ENCODE peak calls at places on chromosomes 16 and 17, in four cellular contexts. J is fibroblast of the aortic adventitia; U is stimulated activated naive CD4-positive, alpha-beta T cell treated with Interleukin-2 at 50 U/mL for 16 hours; G is EL. M is an unnamed sample.

GRCh38 chr16:70476272-70477020 is 22.1 kb downstream of the FCSK start:
- DNase-seq in J (peak; percentile 67), U (peak; percentile 40), G (peak; percentile 83), M (no peak)

GRCh38 chr17:1545618-1546017 is 17.0 kb downstream of the PITPNA start:
- DNase-seq in G (no peak), U (no peak), J (no peak), M (no peak)

GRCh38 chr17:81035389-81036127 is 607 bp downstream of the BAIAP2 start:
- DNase-seq in G (peak; percentile 28), U (no peak), J (peak; percentile 50), M (no peak)

GRCh38 chr17:20098314-20098713 is 89.2 kb downstream of the SPECC1 start:
- DNase-seq in J (no peak), U (no peak), G (no peak), M (no peak)

GRCh38 chr16:5505093-5505887 is 407.7 kb upstream of the EEF2KMT start:
- DNase-seq in U (no peak), G (no peak), J (no peak), M (no peak)

GRCh38 chr16:87465306-87465705 is 27.5 kb downstream of the ZCCHC14 start:
- DNase-seq in U (no peak), J (peak; percentile 93), G (peak; percentile 77), M (no peak)

GRCh38 chr17:30091771-30092170 is 24.8 kb upstream of the NSRP1 start:
- DNase-seq in U (no peak), J (peak; percentile 91), G (peak; percentile 93), M (no peak)

GRCh38 chr17:27578718-27579085 is 52.3 kb upstream of the LGALS9 start:
- DNase-seq in U (peak; percentile 17), J (peak; percentile 37), G (peak; percentile 27), M (no peak)

GRCh38 chr16:28058839-28059589 is 4.5 kb downstream of the GSG1L start:
- DNase-seq in J (no peak), U (no peak), G (no peak), M (no peak)

GRCh38 chr16:27460663-27461482 is 58.9 kb downstream of the IL21R start:
- DNase-seq in U (no peak), G (no peak), J (peak; percentile 21), M (no peak)

GRCh38 chr16:27980919-27981670 is 82.4 kb downstream of the GSG1L start:
- DNase-seq in G (no peak), U (no peak), J (no peak), M (no peak)

GRCh38 chr17:48358203-48358602 is 71.8 kb downstream of the SKAP1 start:
- DNase-seq in G (no peak), J (no peak), U (no peak), M (no peak)

GRCh38 chr16:54630284-54630967 is 300.2 kb upstream of the IRX5 start:
- DNase-seq in J (peak; percentile 79), U (no peak), G (peak; percentile 28), M (no peak)

GRCh38 chr17:57603541-57603940 is 141.6 kb downstream of the CCDC182 start:
- DNase-seq in G (no peak), J (no peak), U (no peak), M (no peak)

GRCh38 chr16:10949424-10949970 is 5.1 kb downstream of the CLEC16A start:
- DNase-seq in J (peak; percentile 27), G (peak; percentile 79), U (peak; percentile 11), M (no peak)

GRCh38 chr16:24332178-24332577 is 76.0 kb downstream of the CACNG3 start:
- DNase-seq in J (no peak), G (no peak), U (no peak), M (no peak)

GRCh38 chr17:6868579-6868978 is 37.0 kb upstream of the TEKT1 start:
- DNase-seq in J (no peak), G (no peak), U (no peak), M (no peak)

GRCh38 chr16:17377360-17378324 is 93.1 kb downstream of the XYLT1 start:
- DNase-seq in J (peak; percentile 76), U (no peak), G (no peak), M (no peak)

GRCh38 chr17:39225308-39225973 is at the start of gene STAC2:
- DNase-seq in U (no peak), G (no peak), J (no peak), M (no peak)

GRCh38 chr16:30805370-30806169 is 18.6 kb upstream of the ZNF629 start:
- DNase-seq in G (peak; percentile 81), U (peak; percentile 36), J (peak; percentile 80), M (peak; percentile 53)

GRCh38 chr17:50634123-50634914 is at the start of gene ABCC3:
- DNase-seq in G (peak; percentile 54), U (no peak), J (peak; percentile 38), M (no peak)

GRCh38 chr17:57577751-57578607 is 167.1 kb downstream of the CCDC182 start:
- DNase-seq in G (peak; percentile 36), J (peak; percentile 74), U (no peak), M (no peak)

GRCh38 chr17:74259667-74260524 is 14.1 kb upstream of the DNAI2 start:
- DNase-seq in G (no peak), J (no peak), U (no peak), M (no peak)

GRCh38 chr16:1283996-1284592 is 25.3 kb upstream of the UBE2I start:
- DNase-seq in J (no peak), G (no peak), U (no peak), M (no peak)

GRCh38 chr17:44760474-44761308 is 1.9 kb downstream of the ADAM11 start:
- DNase-seq in G (no peak), J (no peak), U (no peak), M (no peak)

GRCh38 chr16:51818342-51818944 is 667.4 kb upstream of the SALL1 start:
- DNase-seq in G (peak; percentile 37), U (no peak), J (peak; percentile 74), M (no peak)

GRCh38 chr16:54140788-54141136 is 145.8 kb downstream of the IRX3 start:
- DNase-seq in U (no peak), J (no peak), G (no peak), M (no peak)

GRCh38 chr17:30550512-30551273 is 73.5 kb downstream of the GOSR1 start:
- DNase-seq in J (peak; percentile 18), G (peak; percentile 67), U (no peak), M (no peak)

GRCh38 chr16:80509872-80510271 is 30.9 kb upstream of the DYNLRB2 start:
- DNase-seq in U (no peak), G (no peak), J (no peak), M (no peak)

GRCh38 chr16:50547340-50547865 is 793 bp upstream of the NKD1 start:
- DNase-seq in U (peak; percentile 64), G (peak; percentile 6), J (no peak), M (peak; percentile 88)

GRCh38 chr16:24568392-24568791 is 29.0 kb downstream of the RBBP6 start:
- DNase-seq in G (peak; percentile 17), J (peak; percentile 46), U (no peak), M (no peak)

GRCh38 chr16:27676807-27677206 is 126.9 kb downstream of the KATNIP start:
- DNase-seq in G (peak; percentile 24), U (no peak), J (peak; percentile 44), M (no peak)

GRCh38 chr17:81289627-81290026 is 5.5 kb downstream of the SLC38A10 start:
- DNase-seq in J (no peak), U (no peak), G (no peak), M (no peak)

GRCh38 chr17:38403491-38403890 is 24.8 kb upstream of the ARHGAP23 start:
- DNase-seq in U (no peak), J (peak; percentile 58), G (no peak), M (no peak)

M was measured in immature natural killer cell.